ENCODE peak calls at places on chromosomes 5 and 9, in four cellular contexts. One of them, this sample, is unnamed.

GRCh38 chr9:5719546-5719945 is 90.6 kb downstream of the RIC1 start:
- DNase-seq in HepG2: no peak
- DNase-seq in A549: no peak
- DNase-seq in K562: no peak
- DNase-seq in this sample: no peak

GRCh38 chr5:141960018-141960417 is 2.0 kb upstream of the PCDH12 start:
- DNase-seq in A549: no peak
- DNase-seq in HepG2: peak; percentile 17
- DNase-seq in K562: peak; percentile 38
- DNase-seq in this sample: no peak

GRCh38 chr9:130336027-130336595 is 70.6 kb downstream of the HMCN2 start:
- DNase-seq in HepG2: no peak
- DNase-seq in A549: no peak
- DNase-seq in K562: no peak
- DNase-seq in this sample: no peak

GRCh38 chr9:36011379-36011778 is 25.3 kb upstream of the RECK start:
- DNase-seq in A549: no peak
- DNase-seq in HepG2: no peak
- DNase-seq in K562: no peak
- DNase-seq in this sample: no peak

GRCh38 chr9:34373749-34374148 is 2.9 kb downstream of the MYORG start:
- DNase-seq in A549: no peak
- DNase-seq in K562: no peak
- DNase-seq in HepG2: no peak
- DNase-seq in this sample: no peak

GRCh38 chr5:107668933-107669542 is 1.7 kb downstream of the EFNA5 start:
- DNase-seq in HepG2: no peak
- DNase-seq in K562: no peak
- DNase-seq in A549: peak; percentile 14
- DNase-seq in this sample: no peak

GRCh38 chr5:16492398-16493175 is 27.0 kb upstream of the ZNF622 start:
- DNase-seq in A549: peak; percentile 28
- DNase-seq in HepG2: no peak
- DNase-seq in K562: no peak
- DNase-seq in this sample: no peak

GRCh38 chr5:83220331-83220730 is 143.0 kb downstream of the XRCC4 start:
- DNase-seq in K562: no peak
- DNase-seq in HepG2: no peak
- DNase-seq in A549: no peak
- DNase-seq in this sample: no peak

GRCh38 chr5:118111956-118112355 is 876.4 kb downstream of the DTWD2 start:
- DNase-seq in HepG2: no peak
- DNase-seq in K562: no peak
- DNase-seq in A549: no peak
- DNase-seq in this sample: no peak

GRCh38 chr9:34123682-34124081 is 2.8 kb downstream of the DCAF12 start:
- DNase-seq in K562: no peak
- DNase-seq in A549: no peak
- DNase-seq in HepG2: no peak
- DNase-seq in this sample: peak; percentile 52

GRCh38 chr9:123364241-123364824 is 8.3 kb downstream of the CRB2 start:
- DNase-seq in K562: no peak
- DNase-seq in A549: no peak
- DNase-seq in HepG2: no peak
- DNase-seq in this sample: no peak

GRCh38 chr9:33044677-33045282 is 19.7 kb downstream of the DNAJA1 start:
- DNase-seq in HepG2: no peak
- DNase-seq in K562: no peak
- DNase-seq in A549: peak; percentile 61
- DNase-seq in this sample: no peak

GRCh38 chr9:82105729-82106128 is 117.2 kb downstream of the SPATA31D1 start:
- DNase-seq in K562: no peak
- DNase-seq in A549: no peak
- DNase-seq in HepG2: peak; percentile 10
- DNase-seq in this sample: no peak

GRCh38 chr9:1050125-1050895 is at the start of gene DMRT2:
- DNase-seq in HepG2: peak; percentile 51
- DNase-seq in A549: peak; percentile 81
- DNase-seq in K562: peak; percentile 43
- DNase-seq in this sample: no peak

GRCh38 chr9:128523199-128523925 is 18.8 kb downstream of the GLE1 start:
- DNase-seq in K562: no peak
- DNase-seq in A549: no peak
- DNase-seq in HepG2: no peak
- DNase-seq in this sample: no peak

GRCh38 chr9:129384138-129384886 is 206.3 kb upstream of the IER5L start:
- DNase-seq in A549: no peak
- DNase-seq in K562: no peak
- DNase-seq in HepG2: no peak
- DNase-seq in this sample: no peak

GRCh38 chr9:80061096-80061495 is 489.3 kb downstream of the TLE4 start:
- DNase-seq in HepG2: no peak
- DNase-seq in A549: no peak
- DNase-seq in K562: no peak
- DNase-seq in this sample: no peak

GRCh38 chr5:77144837-77145139 is 57.7 kb upstream of the ZBED3 start:
- DNase-seq in K562: no peak
- DNase-seq in A549: no peak
- DNase-seq in HepG2: no peak
- DNase-seq in this sample: no peak

GRCh38 chr9:133711428-133712220 is 26.5 kb downstream of the SARDH start:
- DNase-seq in HepG2: no peak
- DNase-seq in K562: no peak
- DNase-seq in A549: no peak
- DNase-seq in this sample: no peak

GRCh38 chr5:159262859-159263568 is at the start of gene UBLCP1:
- DNase-seq in HepG2: peak; percentile 76
- DNase-seq in A549: peak; percentile 84
- DNase-seq in K562: peak; percentile 86
- DNase-seq in this sample: peak; percentile 60

GRCh38 chr9:136187683-136188586 is 17.0 kb downstream of the LHX3 start:
- DNase-seq in A549: no peak
- DNase-seq in HepG2: no peak
- DNase-seq in K562: no peak
- DNase-seq in this sample: no peak

GRCh38 chr5:125409101-125409495 is 662.7 kb upstream of the ZNF608 start:
- DNase-seq in A549: no peak
- DNase-seq in HepG2: no peak
- DNase-seq in K562: no peak
- DNase-seq in this sample: no peak

GRCh38 chr9:1879501-1879900 is 135.6 kb upstream of the SMARCA2 start:
- DNase-seq in A549: no peak
- DNase-seq in K562: no peak
- DNase-seq in HepG2: no peak
- DNase-seq in this sample: peak; percentile 90

GRCh38 chr9:78557540-78557939 is 260.6 kb downstream of the PSAT1 start:
- DNase-seq in A549: no peak
- DNase-seq in HepG2: no peak
- DNase-seq in K562: no peak
- DNase-seq in this sample: no peak

GRCh38 chr9:447230-448025 is 232.8 kb downstream of the DOCK8 start:
- DNase-seq in A549: peak; percentile 55
- DNase-seq in HepG2: no peak
- DNase-seq in K562: peak; percentile 17
- DNase-seq in this sample: no peak

GRCh38 chr5:115749016-115749415 is 67.4 kb downstream of the CDO1 start:
- DNase-seq in K562: no peak
- DNase-seq in HepG2: no peak
- DNase-seq in A549: no peak
- DNase-seq in this sample: no peak

GRCh38 chr9:72583370-72583769 is 62.0 kb downstream of the TMC1 start:
- DNase-seq in K562: no peak
- DNase-seq in A549: no peak
- DNase-seq in HepG2: no peak
- DNase-seq in this sample: no peak

GRCh38 chr5:170076211-170076610 is 29.5 kb upstream of the FOXI1 start:
- DNase-seq in A549: no peak
- DNase-seq in HepG2: no peak
- DNase-seq in K562: no peak
- DNase-seq in this sample: no peak

GRCh38 chr5:139699352-139699751 is 51.2 kb downstream of the CXXC5 start:
- DNase-seq in HepG2: no peak
- DNase-seq in A549: no peak
- DNase-seq in K562: no peak
- DNase-seq in this sample: no peak

GRCh38 chr5:115329475-115329874 is 33.0 kb upstream of the CCDC112 start:
- DNase-seq in A549: no peak
- DNase-seq in HepG2: no peak
- DNase-seq in K562: peak; percentile 9
- DNase-seq in this sample: no peak

GRCh38 chr5:145347026-145347616 is 488.0 kb downstream of the PRELID2 start:
- DNase-seq in HepG2: peak; percentile 9
- DNase-seq in K562: no peak
- DNase-seq in A549: no peak
- DNase-seq in this sample: no peak

GRCh38 chr9:136024696-136025316 is 63.6 kb upstream of the UBAC1 start:
- DNase-seq in A549: no peak
- DNase-seq in HepG2: no peak
- DNase-seq in K562: no peak
- DNase-seq in this sample: no peak

GRCh38 chr9:33151007-33151557 is 16.1 kb downstream of the B4GALT1 start:
- DNase-seq in K562: peak; percentile 32
- DNase-seq in A549: no peak
- DNase-seq in HepG2: peak; percentile 63
- DNase-seq in this sample: no peak

GRCh38 chr5:35484241-35484640 is 133.4 kb upstream of the SPEF2 start:
- DNase-seq in K562: no peak
- DNase-seq in HepG2: no peak
- DNase-seq in A549: no peak
- DNase-seq in this sample: no peak

GRCh38 chr5:114153833-114154232 is 208.0 kb upstream of the KCNN2 start:
- DNase-seq in K562: no peak
- DNase-seq in A549: no peak
- DNase-seq in HepG2: no peak
- DNase-seq in this sample: no peak

GRCh38 chr9:15999422-16000339 is 446.8 kb downstream of the CCDC171 start:
- DNase-seq in A549: peak; percentile 50
- DNase-seq in K562: no peak
- DNase-seq in HepG2: no peak
- DNase-seq in this sample: no peak

GRCh38 chr5:1083823-1084605 is 27.8 kb downstream of the SLC12A7 start:
- DNase-seq in HepG2: no peak
- DNase-seq in K562: no peak
- DNase-seq in A549: no peak
- DNase-seq in this sample: no peak

GRCh38 chr5:1086137-1086536 is 25.7 kb downstream of the SLC12A7 start:
- DNase-seq in HepG2: no peak
- DNase-seq in K562: no peak
- DNase-seq in A549: no peak
- DNase-seq in this sample: no peak

GRCh38 chr5:1087428-1087827 is 24.4 kb downstream of the SLC12A7 start:
- DNase-seq in HepG2: no peak
- DNase-seq in A549: no peak
- DNase-seq in K562: no peak
- DNase-seq in this sample: no peak

GRCh38 chr5:1086871-1087270 is 25.0 kb downstream of the SLC12A7 start:
- DNase-seq in K562: no peak
- DNase-seq in HepG2: no peak
- DNase-seq in A549: no peak
- DNase-seq in this sample: no peak

DNA sequence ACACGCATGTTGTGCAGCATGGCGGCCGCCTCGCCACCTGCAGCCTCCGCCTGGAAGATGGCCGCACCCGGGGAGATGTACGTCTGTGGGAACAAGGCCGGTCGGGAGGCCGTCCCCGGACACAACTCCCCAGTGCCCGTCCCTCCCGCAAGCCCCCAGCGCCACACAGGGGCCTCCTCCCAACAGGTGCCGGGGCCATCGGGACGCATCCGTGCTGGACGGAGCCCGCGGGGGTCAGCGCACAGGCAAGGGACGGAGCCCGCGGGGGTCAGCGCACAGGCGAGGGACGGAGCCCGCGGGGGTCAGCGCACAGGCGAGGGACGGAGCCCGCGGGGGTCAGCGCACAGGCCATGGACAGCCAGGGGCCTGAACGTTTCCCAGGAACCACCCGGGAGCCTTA is 26.5 kb downstream of the SLC12A7 start:
- DNase-seq in K562: no peak
- DNase-seq in HepG2: no peak
- DNase-seq in A549: no peak
- DNase-seq in this sample: no peak
- TF ChIP-seq POLR2AphosphoS2 in K562: no peak
- TF ChIP-seq POLR2AphosphoS2 in HepG2: no peak
- TF ChIP-seq POLR2AphosphoS2 in A549: no peak
- TF ChIP-seq POLR2AphosphoS2 in this sample: no peak

GRCh38 chr5:134029156-134029555 is 24.4 kb upstream of the VDAC1 start:
- DNase-seq in HepG2: no peak
- DNase-seq in A549: peak; percentile 40
- DNase-seq in K562: no peak
- DNase-seq in this sample: no peak
- TF ChIP-seq POLR2AphosphoS2 in HepG2: no peak
- TF ChIP-seq POLR2AphosphoS2 in A549: no peak
- TF ChIP-seq POLR2AphosphoS2 in K562: no peak
- TF ChIP-seq POLR2AphosphoS2 in this sample: no peak

GRCh38 chr5:33441241-33441844 is 578 bp downstream of the TARS1 start:
- DNase-seq in HepG2: peak; percentile 70
- DNase-seq in K562: peak; percentile 79
- DNase-seq in A549: peak; percentile 58
- DNase-seq in this sample: peak; percentile 21
- TF ChIP-seq POLR2AphosphoS2 in HepG2: no peak
- TF ChIP-seq POLR2AphosphoS2 in K562: no peak
- TF ChIP-seq POLR2AphosphoS2 in A549: no peak
- TF ChIP-seq POLR2AphosphoS2 in this sample: no peak

DNA sequence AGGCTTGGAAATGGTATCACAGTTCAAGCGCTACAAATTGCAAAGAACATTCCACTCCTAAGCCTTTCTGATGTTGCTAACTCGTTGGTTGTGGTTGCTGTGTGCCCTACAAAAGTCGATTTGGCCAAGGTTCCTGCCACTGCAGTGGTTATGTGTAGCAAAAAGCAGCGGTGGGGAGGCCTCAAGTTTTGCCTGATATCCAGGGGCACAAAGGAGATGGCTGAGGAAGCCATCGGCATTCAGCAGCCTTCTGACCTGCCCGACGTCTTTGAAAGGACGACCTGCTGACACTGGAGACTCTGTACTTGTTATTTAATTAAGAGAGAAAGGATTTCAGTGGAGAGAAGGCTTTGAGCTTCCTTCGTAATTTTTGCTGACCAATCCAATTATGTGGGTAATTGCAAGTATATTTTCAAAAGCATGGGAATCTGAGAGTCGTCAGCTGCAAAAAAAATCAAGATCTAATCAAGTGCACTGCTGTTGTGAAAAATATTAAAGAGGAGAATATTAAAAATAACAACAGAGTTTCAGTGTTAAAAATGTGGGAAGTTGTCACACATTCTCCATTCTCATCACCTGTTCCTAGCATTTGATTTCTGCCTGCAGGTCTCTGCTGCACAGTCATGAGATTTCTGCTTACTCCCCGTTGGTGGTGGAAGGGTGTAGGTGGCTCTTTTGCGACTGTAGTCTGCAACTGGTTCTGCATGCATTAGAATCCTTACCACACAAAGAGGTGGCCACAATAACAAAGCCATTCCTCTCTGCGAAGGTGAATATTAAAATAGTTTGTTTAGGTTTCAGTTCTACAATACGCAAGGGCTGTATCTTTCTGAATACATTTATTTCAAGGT is 319.2 kb downstream of the IRX2 start:
- DNase-seq in K562: no peak
- DNase-seq in A549: no peak
- DNase-seq in HepG2: no peak
- DNase-seq in this sample: no peak
- TF ChIP-seq POLR2AphosphoS2 in K562: no peak
- TF ChIP-seq POLR2AphosphoS2 in A549: no peak
- TF ChIP-seq POLR2AphosphoS2 in HepG2: no peak
- TF ChIP-seq POLR2AphosphoS2 in this sample: no peak

GRCh38 chr5:57816108-57816507 is 333.5 kb upstream of the ACTBL2 start:
- DNase-seq in HepG2: no peak
- DNase-seq in A549: peak; percentile 49
- DNase-seq in K562: no peak
- DNase-seq in this sample: no peak
- TF ChIP-seq POLR2AphosphoS2 in HepG2: no peak
- TF ChIP-seq POLR2AphosphoS2 in A549: no peak
- TF ChIP-seq POLR2AphosphoS2 in K562: no peak
- TF ChIP-seq POLR2AphosphoS2 in this sample: no peak

This sample was measured in GM12878.